ENCODE peak calls at places on chromosomes 12 and 14, in ten cellular contexts. P, O, N, U, B, D, M, Y, X and A are unnamed samples.

GRCh38 chr12:57214398-57214781 is 2.2 kb upstream of the NXPH4 start:
- DNase-seq in B (peak), Y (peak), O (peak), N (peak), D (peak), U (peak), M (peak), X (peak), P (peak), A (peak)

GRCh38 chr14:51188566-51189185 is 51.4 kb upstream of the TMX1 start:
- DNase-seq in Y (no peak), N (no peak), U (no peak), X (no peak), M (peak), D (no peak), O (no peak), B (no peak), P (no peak), A (no peak)

GRCh38 chr14:55512421-55512820 is 67.6 kb upstream of the KTN1 start:
- DNase-seq in O (no peak), N (no peak), B (no peak), M (peak), X (no peak), Y (peak), P (no peak), U (no peak), D (no peak), A (no peak)

GRCh38 chr12:85784096-85784720 is 52.0 kb downstream of the RASSF9 start:
- DNase-seq in B (no peak), P (no peak), O (no peak), D (no peak), N (no peak), M (peak), X (no peak), U (no peak), Y (no peak), A (no peak)

GRCh38 chr12:48350249-48351021 is at the start of gene ZNF641:
- DNase-seq in Y (peak), O (peak), X (peak), M (peak), U (peak), N (peak), P (peak), B (peak), D (peak), A (peak)

GRCh38 chr14:25406818-25407217 is 356.9 kb upstream of the STXBP6 start:
- DNase-seq in N (no peak), M (no peak), Y (no peak), U (peak), P (peak), D (no peak), X (no peak), O (no peak), B (peak), A (peak)

GRCh38 chr14:100994757-100995156 is 91.2 kb upstream of the RTL1 start:
- DNase-seq in B (no peak), O (no peak), M (no peak), P (no peak), U (no peak), Y (no peak), X (no peak), D (no peak), N (no peak), A (no peak)

GRCh38 chr14:74945261-74945851 is 10.0 kb downstream of the PGF start:
- DNase-seq in P (peak), O (peak), X (peak), B (peak), U (peak), N (no peak), Y (no peak), D (no peak), M (peak), A (no peak)

GRCh38 chr12:85874064-85874463 is at the start of gene NTS:
- DNase-seq in D (no peak), X (no peak), Y (no peak), U (peak), N (no peak), B (peak), O (no peak), P (no peak), M (no peak), A (no peak)

GRCh38 chr14:82999802-83000201 is 1466.1 kb upstream of the SEL1L start:
- DNase-seq in N (no peak), M (peak), X (no peak), D (no peak), U (peak), B (peak), Y (no peak), O (no peak), P (no peak), A (no peak)

GRCh38 chr12:46153267-46153872 is 115.5 kb downstream of the SLC38A1 start:
- DNase-seq in B (no peak), U (peak), Y (no peak), X (no peak), N (no peak), M (peak), D (no peak), O (no peak), P (no peak), A (peak)

GRCh38 chr14:88750945-88751344 is 41.8 kb downstream of the EML5 start:
- DNase-seq in N (no peak), X (no peak), Y (no peak), U (no peak), M (no peak), O (no peak), P (no peak), D (no peak), B (no peak), A (no peak)

GRCh38 chr12:3367750-3368444 is 123.1 kb upstream of the PRMT8 start:
- DNase-seq in P (no peak), O (no peak), B (no peak), D (no peak), Y (no peak), U (no peak), M (no peak), N (no peak), X (no peak), A (no peak)

GRCh38 chr12:124700810-124701594 is 133.6 kb upstream of the NCOR2 start:
- DNase-seq in B (no peak), M (no peak), N (no peak), U (peak), D (no peak), O (no peak), P (no peak), Y (peak), X (no peak), A (no peak)

GRCh38 chr12:57112492-57113294 is 1.5 kb upstream of the STAT6 start:
- DNase-seq in Y (no peak), X (peak), D (no peak), U (no peak), O (no peak), B (no peak), M (no peak), N (no peak), P (no peak), A (peak)

GRCh38 chr12:70920251-70920851 is at the start of gene PTPRR:
- DNase-seq in X (no peak), N (no peak), O (no peak), Y (no peak), U (peak), P (no peak), M (no peak), B (peak), D (no peak), A (no peak)

GRCh38 chr14:37051153-37051552 is 121.3 kb downstream of the SLC25A21 start:
- DNase-seq in U (no peak), O (no peak), X (no peak), N (no peak), Y (no peak), M (no peak), P (no peak), B (no peak), D (no peak), A (no peak)

GRCh38 chr12:54926246-54926645 is 58.3 kb downstream of the TESPA1 start:
- DNase-seq in B (no peak), X (no peak), N (no peak), Y (no peak), U (peak), O (no peak), P (no peak), M (no peak), D (no peak), A (no peak)

GRCh38 chr14:58131386-58131785 is 20.6 kb downstream of the ARMH4 start:
- DNase-seq in X (no peak), Y (peak), B (no peak), M (no peak), D (no peak), N (no peak), U (peak), P (no peak), O (no peak), A (no peak)

GRCh38 chr12:64169999-64170398 is 52.1 kb downstream of the KICS2 start:
- DNase-seq in Y (no peak), P (no peak), U (no peak), X (no peak), N (no peak), M (no peak), B (no peak), D (no peak), O (no peak), A (no peak)

GRCh38 chr14:74085828-74086227 is 1.1 kb downstream of the LIN52 start:
- DNase-seq in Y (no peak), B (no peak), N (no peak), P (no peak), O (no peak), U (no peak), M (no peak), D (no peak), X (no peak), A (no peak)

GRCh38 chr14:103086771-103087342 is 2.8 kb downstream of the LBHD2 start:
- DNase-seq in U (no peak), X (peak), O (no peak), P (no peak), N (peak), D (no peak), B (no peak), M (no peak), Y (no peak), A (no peak)

GRCh38 chr14:72741836-72742681 is 151.8 kb downstream of the DPF3 start:
- DNase-seq in M (no peak), U (peak), B (no peak), P (no peak), X (no peak), N (no peak), O (no peak), Y (no peak), D (no peak), A (no peak)

GRCh38 chr12:46389130-46389616 is 16.6 kb upstream of the SLC38A2 start:
- DNase-seq in B (no peak), M (peak), Y (peak), X (no peak), N (no peak), P (no peak), U (no peak), O (peak), D (no peak), A (no peak)

GRCh38 chr12:128737292-128737966 is 86.3 kb downstream of the SLC15A4 start:
- DNase-seq in B (no peak), N (no peak), X (no peak), O (no peak), U (no peak), Y (no peak), M (no peak), P (no peak), D (no peak), A (no peak)

GRCh38 chr14:89466460-89466859 is 49.4 kb upstream of the FOXN3 start:
- DNase-seq in O (no peak), Y (no peak), X (no peak), U (no peak), P (peak), N (no peak), M (no peak), D (peak), B (no peak), A (peak)

GRCh38 chr14:33377596-33378390 is 439.1 kb downstream of the NPAS3 start:
- DNase-seq in U (no peak), X (no peak), P (no peak), D (no peak), N (no peak), M (no peak), Y (no peak), B (no peak), O (no peak), A (no peak)

GRCh38 chr14:78157855-78158436 is 12.2 kb upstream of the NRXN3 start:
- DNase-seq in O (no peak), N (peak), X (peak), P (peak), Y (peak), U (peak), M (no peak), D (no peak), B (peak), A (peak)

GRCh38 chr14:80055226-80055625 is 156.1 kb downstream of the DIO2 start:
- DNase-seq in X (no peak), D (no peak), Y (no peak), B (no peak), M (no peak), P (no peak), N (no peak), O (no peak), U (no peak), A (no peak)

GRCh38 chr12:52651726-52652261 is at the start of gene KRT2:
- DNase-seq in B (no peak), O (no peak), D (no peak), P (no peak), Y (no peak), M (no peak), N (no peak), X (no peak), U (no peak), A (no peak)

DNA sequence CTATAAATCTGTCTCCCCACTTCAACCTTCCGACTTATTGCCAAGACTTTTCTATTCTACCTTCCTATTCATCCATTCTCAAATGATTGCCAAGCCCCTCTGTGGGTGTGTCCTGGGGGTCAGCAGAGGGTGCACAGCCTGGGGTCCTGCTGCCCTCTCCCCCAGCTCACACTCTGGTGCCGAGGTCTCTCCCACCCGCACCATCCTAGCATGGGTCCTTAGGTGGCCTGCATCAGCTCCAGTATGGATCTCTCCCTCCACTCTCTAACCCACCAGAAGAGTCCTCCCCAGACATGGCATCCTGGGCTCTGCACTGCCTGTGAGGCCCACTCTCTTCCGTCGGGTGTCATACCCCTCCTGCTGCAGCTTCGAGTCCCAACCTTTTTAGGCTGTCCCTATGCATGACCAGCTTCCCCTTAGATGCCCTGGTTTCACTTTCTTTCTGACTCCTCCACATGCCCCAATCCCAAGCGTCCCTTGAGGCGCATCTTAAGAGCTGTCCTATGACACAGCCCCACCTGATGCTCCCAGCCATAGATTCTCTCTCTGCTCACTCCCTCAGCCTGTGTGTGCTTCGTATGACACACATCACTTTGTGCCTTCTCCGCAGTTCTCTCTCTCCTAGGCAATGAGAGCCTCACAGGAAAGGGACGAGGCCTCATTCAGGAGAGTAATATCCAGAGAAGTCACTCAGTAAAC is 43.9 kb downstream of the GIT2 start:
- DNase-seq in B (no peak), U (no peak), Y (no peak), M (no peak), D (no peak), N (no peak), X (no peak), P (no peak), O (no peak), A (no peak)
- H3K4me3 ChIP-seq in B (no peak), U (no peak), Y (no peak), M (no peak), D (no peak), N (no peak), X (no peak), P (no peak), O (no peak), A (no peak)

DNA sequence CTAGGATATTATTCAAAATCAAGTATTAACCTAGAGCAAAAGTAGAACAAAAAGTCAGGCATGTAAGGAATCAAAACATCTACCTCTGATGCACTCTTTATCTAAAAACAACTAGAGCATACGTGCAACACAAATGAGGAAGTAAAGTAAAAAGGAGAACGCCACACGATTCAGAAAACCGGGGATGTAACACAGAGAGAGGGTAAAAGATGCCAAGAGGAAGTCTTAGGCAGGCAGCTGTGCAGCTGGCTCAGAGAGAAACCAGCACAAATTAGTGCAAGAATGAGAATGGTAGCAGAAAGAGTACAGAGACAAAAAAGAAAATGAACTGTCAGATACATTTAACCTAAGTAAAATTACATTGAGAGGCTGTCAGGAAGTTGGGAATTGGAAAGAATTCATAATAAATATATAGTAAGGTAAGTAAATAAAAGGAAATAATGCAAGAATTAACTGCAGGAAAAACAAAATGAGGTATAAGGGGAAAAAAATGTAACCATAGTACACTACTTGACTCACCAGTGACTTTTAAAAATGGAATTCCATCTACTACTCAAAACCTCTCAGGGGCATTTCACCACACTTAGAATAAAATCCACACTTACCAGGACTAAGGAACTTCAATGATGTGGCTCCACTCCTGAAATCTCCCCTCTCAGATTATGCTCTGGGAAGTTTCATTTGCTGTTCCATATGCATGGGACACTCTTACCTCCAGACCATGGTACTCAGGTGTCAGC is 17.1 kb downstream of the BCAT1 start:
- DNase-seq in U (no peak), X (no peak), P (peak), B (no peak), O (no peak), M (no peak), N (no peak), D (no peak), Y (no peak), A (no peak)
- H3K4me3 ChIP-seq in U (no peak), X (no peak), P (no peak), B (no peak), O (no peak), M (no peak), N (no peak), D (no peak), Y (no peak), A (no peak)

GRCh38 chr12:26798669-26799068 is 34.3 kb downstream of the ITPR2 start:
- DNase-seq in O (no peak), M (no peak), P (no peak), Y (no peak), X (no peak), N (no peak), D (no peak), B (no peak), U (no peak), A (no peak)
- H3K4me3 ChIP-seq in O (no peak), M (no peak), P (no peak), Y (no peak), X (no peak), N (no peak), D (no peak), B (no peak), U (no peak), A (no peak)

GRCh38 chr14:65282909-65283253 is 129.6 kb upstream of the FUT8 start:
- DNase-seq in X (no peak), U (no peak), Y (no peak), P (no peak), D (no peak), O (no peak), M (no peak), N (no peak), B (no peak), A (no peak)
- H3K4me3 ChIP-seq in X (no peak), U (no peak), Y (no peak), P (no peak), D (peak), O (no peak), M (no peak), N (no peak), B (no peak), A (no peak)

GRCh38 chr14:95270203-95270602 is 49.5 kb downstream of the CLMN start:
- DNase-seq in U (no peak), D (no peak), O (no peak), N (no peak), X (no peak), B (no peak), M (no peak), Y (no peak), P (no peak), A (no peak)
- H3K4me3 ChIP-seq in U (no peak), D (no peak), O (no peak), N (no peak), X (no peak), B (no peak), M (no peak), Y (no peak), P (no peak), A (no peak)

GRCh38 chr14:69613312-69614073 is 2.1 kb downstream of the SUSD6 start:
- DNase-seq in U (no peak), O (no peak), M (no peak), Y (no peak), N (no peak), P (no peak), D (no peak), B (no peak), X (no peak), A (no peak)
- H3K4me3 ChIP-seq in U (peak), O (peak), M (no peak), Y (no peak), N (peak), P (no peak), D (peak), B (peak), X (no peak), A (no peak)

GRCh38 chr12:75814856-75815754 is 216.5 kb downstream of the PHLDA1 start:
- DNase-seq in U (no peak), M (peak), N (no peak), Y (peak), X (no peak), P (no peak), D (no peak), O (no peak), B (no peak), A (no peak)
- H3K4me3 ChIP-seq in U (no peak), M (no peak), N (no peak), Y (no peak), X (no peak), P (no peak), D (no peak), O (no peak), B (no peak), A (no peak)

GRCh38 chr12:9649532-9649940 is 20.0 kb upstream of the CLEC2D start:
- DNase-seq in U (peak), D (peak), B (no peak), O (no peak), X (peak), N (no peak), M (no peak), Y (no peak), P (peak), A (no peak)
- H3K4me3 ChIP-seq in U (peak), D (peak), B (peak), O (peak), X (peak), N (peak), M (peak), Y (peak), P (peak), A (peak)